ENCODE peak calls at places on chromosomes 16 and 17, in eight cellular contexts. One of them, this sample, is unnamed.

GRCh38 chr17:50079334-50080095 is 15.6 kb upstream of the PDK2 start:
- DNase-seq in psoas muscle: peak
- DNase-seq in adrenal gland: no peak
- DNase-seq in mammary epithelial cell: peak
- DNase-seq in thoracic aorta: no peak
- DNase-seq in CD4-positive, alpha-beta T cell: no peak
- DNase-seq in fibroblast of the aortic adventitia: no peak
- DNase-seq in RWPE1: no peak
- DNase-seq in this sample: peak

GRCh38 chr17:59762022-59762825 is 54.8 kb downstream of the VMP1 start:
- DNase-seq in CD4-positive, alpha-beta T cell: no peak
- DNase-seq in mammary epithelial cell: peak
- DNase-seq in fibroblast of the aortic adventitia: peak
- DNase-seq in adrenal gland: no peak
- DNase-seq in psoas muscle: no peak
- DNase-seq in RWPE1: peak
- DNase-seq in thoracic aorta: no peak
- DNase-seq in this sample: peak

GRCh38 chr17:83144421-83145357 is 65.3 kb downstream of the METRNL start:
- DNase-seq in mammary epithelial cell: no peak
- DNase-seq in psoas muscle: peak
- DNase-seq in fibroblast of the aortic adventitia: peak
- DNase-seq in thoracic aorta: no peak
- DNase-seq in CD4-positive, alpha-beta T cell: no peak
- DNase-seq in RWPE1: no peak
- DNase-seq in adrenal gland: no peak
- DNase-seq in this sample: no peak

GRCh38 chr17:50583636-50584035 is 23.1 kb downstream of the CACNA1G start:
- DNase-seq in thoracic aorta: no peak
- DNase-seq in CD4-positive, alpha-beta T cell: no peak
- DNase-seq in mammary epithelial cell: no peak
- DNase-seq in psoas muscle: no peak
- DNase-seq in RWPE1: no peak
- DNase-seq in fibroblast of the aortic adventitia: no peak
- DNase-seq in adrenal gland: no peak
- DNase-seq in this sample: no peak

GRCh38 chr16:31764103-31764502 is 109.5 kb upstream of the ZNF267 start:
- DNase-seq in mammary epithelial cell: no peak
- DNase-seq in fibroblast of the aortic adventitia: no peak
- DNase-seq in psoas muscle: no peak
- DNase-seq in adrenal gland: no peak
- DNase-seq in thoracic aorta: no peak
- DNase-seq in CD4-positive, alpha-beta T cell: no peak
- DNase-seq in RWPE1: no peak
- DNase-seq in this sample: no peak

GRCh38 chr17:56694825-56695224 is 101.3 kb downstream of the NOG start:
- DNase-seq in thoracic aorta: no peak
- DNase-seq in psoas muscle: no peak
- DNase-seq in CD4-positive, alpha-beta T cell: no peak
- DNase-seq in RWPE1: no peak
- DNase-seq in mammary epithelial cell: no peak
- DNase-seq in adrenal gland: no peak
- DNase-seq in fibroblast of the aortic adventitia: no peak
- DNase-seq in this sample: no peak

GRCh38 chr17:14301279-14301760 is 439 bp downstream of the HS3ST3B1 start:
- DNase-seq in adrenal gland: no peak
- DNase-seq in RWPE1: no peak
- DNase-seq in psoas muscle: no peak
- DNase-seq in mammary epithelial cell: no peak
- DNase-seq in fibroblast of the aortic adventitia: no peak
- DNase-seq in CD4-positive, alpha-beta T cell: peak
- DNase-seq in thoracic aorta: no peak
- DNase-seq in this sample: peak

GRCh38 chr16:30773826-30774225 is 11.7 kb downstream of the RNF40 start:
- DNase-seq in CD4-positive, alpha-beta T cell: no peak
- DNase-seq in fibroblast of the aortic adventitia: no peak
- DNase-seq in thoracic aorta: no peak
- DNase-seq in RWPE1: no peak
- DNase-seq in psoas muscle: no peak
- DNase-seq in adrenal gland: no peak
- DNase-seq in mammary epithelial cell: no peak
- DNase-seq in this sample: no peak

GRCh38 chr17:601462-602303 is 113.0 kb downstream of the VPS53 start:
- DNase-seq in adrenal gland: peak
- DNase-seq in thoracic aorta: no peak
- DNase-seq in fibroblast of the aortic adventitia: peak
- DNase-seq in psoas muscle: no peak
- DNase-seq in CD4-positive, alpha-beta T cell: no peak
- DNase-seq in mammary epithelial cell: no peak
- DNase-seq in RWPE1: no peak
- DNase-seq in this sample: no peak

GRCh38 chr16:649646-650045 is 481 bp downstream of the WDR90 start:
- DNase-seq in mammary epithelial cell: no peak
- DNase-seq in adrenal gland: no peak
- DNase-seq in thoracic aorta: no peak
- DNase-seq in psoas muscle: no peak
- DNase-seq in CD4-positive, alpha-beta T cell: no peak
- DNase-seq in fibroblast of the aortic adventitia: no peak
- DNase-seq in RWPE1: no peak
- DNase-seq in this sample: peak

GRCh38 chr17:30113213-30113612 is 3.4 kb upstream of the NSRP1 start:
- DNase-seq in CD4-positive, alpha-beta T cell: no peak
- DNase-seq in fibroblast of the aortic adventitia: peak
- DNase-seq in thoracic aorta: no peak
- DNase-seq in mammary epithelial cell: peak
- DNase-seq in psoas muscle: no peak
- DNase-seq in adrenal gland: no peak
- DNase-seq in RWPE1: no peak
- DNase-seq in this sample: peak

GRCh38 chr17:67855504-67856324 is 30.4 kb downstream of the BPTF start:
- DNase-seq in thoracic aorta: no peak
- DNase-seq in RWPE1: no peak
- DNase-seq in mammary epithelial cell: no peak
- DNase-seq in fibroblast of the aortic adventitia: no peak
- DNase-seq in psoas muscle: no peak
- DNase-seq in CD4-positive, alpha-beta T cell: no peak
- DNase-seq in adrenal gland: no peak
- DNase-seq in this sample: peak

GRCh38 chr16:51408357-51408756 is 257.3 kb upstream of the SALL1 start:
- DNase-seq in thoracic aorta: no peak
- DNase-seq in fibroblast of the aortic adventitia: peak
- DNase-seq in CD4-positive, alpha-beta T cell: no peak
- DNase-seq in RWPE1: peak
- DNase-seq in psoas muscle: no peak
- DNase-seq in adrenal gland: no peak
- DNase-seq in mammary epithelial cell: peak
- DNase-seq in this sample: no peak

GRCh38 chr16:79158337-79158736 is 442.2 kb downstream of the MAF start:
- DNase-seq in fibroblast of the aortic adventitia: no peak
- DNase-seq in mammary epithelial cell: no peak
- DNase-seq in adrenal gland: no peak
- DNase-seq in RWPE1: no peak
- DNase-seq in CD4-positive, alpha-beta T cell: no peak
- DNase-seq in psoas muscle: no peak
- DNase-seq in thoracic aorta: no peak
- DNase-seq in this sample: no peak
- TF ChIP-seq CTCF in fibroblast of the aortic adventitia: no peak
- TF ChIP-seq CTCF in mammary epithelial cell: no peak
- TF ChIP-seq CTCF in adrenal gland: no peak
- TF ChIP-seq CTCF in RWPE1: no peak
- TF ChIP-seq CTCF in CD4-positive, alpha-beta T cell: no peak
- TF ChIP-seq CTCF in psoas muscle: no peak
- TF ChIP-seq CTCF in thoracic aorta: no peak
- TF ChIP-seq CTCF in this sample: no peak

DNA sequence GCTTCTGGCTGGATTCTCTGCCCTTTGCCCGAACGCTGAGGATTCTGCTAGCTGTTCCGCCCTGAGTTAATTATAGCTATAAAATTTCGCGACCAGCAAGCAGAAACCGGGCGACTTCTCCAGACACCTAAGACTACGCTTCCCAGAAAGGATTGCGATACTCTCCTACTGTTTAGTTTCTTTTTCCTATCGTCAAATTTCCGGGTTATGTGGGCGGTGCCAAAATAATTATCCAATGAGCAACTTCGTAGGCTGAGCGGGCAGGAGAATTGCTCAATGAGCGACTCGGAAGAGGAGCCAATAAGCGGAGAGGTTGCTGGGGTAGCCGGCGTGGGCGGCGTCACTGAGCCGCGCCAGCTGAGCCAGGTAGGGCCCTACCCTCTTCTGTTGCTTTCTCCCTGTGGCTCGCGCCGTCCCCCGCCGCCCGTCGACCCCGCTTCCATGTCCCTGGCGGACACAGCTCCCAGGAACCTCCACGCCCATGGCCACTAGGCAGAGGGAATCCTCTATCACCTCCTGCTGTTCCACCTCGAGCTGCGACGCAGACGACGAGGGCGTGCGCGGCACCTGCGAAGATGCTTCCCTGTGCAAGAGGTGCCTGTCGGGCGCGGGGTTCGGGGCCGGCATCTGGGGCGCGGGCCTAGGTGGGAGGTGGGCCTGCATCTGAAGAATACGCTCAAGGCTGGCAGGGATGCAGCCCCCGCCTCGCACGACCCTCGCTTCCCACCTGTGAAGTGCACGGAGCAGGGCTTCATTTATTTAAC is at the start of gene LCMT1:
- DNase-seq in adrenal gland: peak
- DNase-seq in fibroblast of the aortic adventitia: peak
- DNase-seq in mammary epithelial cell: peak
- DNase-seq in RWPE1: peak
- DNase-seq in psoas muscle: peak
- DNase-seq in thoracic aorta: peak
- DNase-seq in CD4-positive, alpha-beta T cell: peak
- DNase-seq in this sample: peak
- TF ChIP-seq CTCF in adrenal gland: no peak
- TF ChIP-seq CTCF in fibroblast of the aortic adventitia: no peak
- TF ChIP-seq CTCF in mammary epithelial cell: no peak
- TF ChIP-seq CTCF in RWPE1: no peak
- TF ChIP-seq CTCF in psoas muscle: no peak
- TF ChIP-seq CTCF in thoracic aorta: no peak
- TF ChIP-seq CTCF in CD4-positive, alpha-beta T cell: no peak
- TF ChIP-seq CTCF in this sample: no peak

DNA sequence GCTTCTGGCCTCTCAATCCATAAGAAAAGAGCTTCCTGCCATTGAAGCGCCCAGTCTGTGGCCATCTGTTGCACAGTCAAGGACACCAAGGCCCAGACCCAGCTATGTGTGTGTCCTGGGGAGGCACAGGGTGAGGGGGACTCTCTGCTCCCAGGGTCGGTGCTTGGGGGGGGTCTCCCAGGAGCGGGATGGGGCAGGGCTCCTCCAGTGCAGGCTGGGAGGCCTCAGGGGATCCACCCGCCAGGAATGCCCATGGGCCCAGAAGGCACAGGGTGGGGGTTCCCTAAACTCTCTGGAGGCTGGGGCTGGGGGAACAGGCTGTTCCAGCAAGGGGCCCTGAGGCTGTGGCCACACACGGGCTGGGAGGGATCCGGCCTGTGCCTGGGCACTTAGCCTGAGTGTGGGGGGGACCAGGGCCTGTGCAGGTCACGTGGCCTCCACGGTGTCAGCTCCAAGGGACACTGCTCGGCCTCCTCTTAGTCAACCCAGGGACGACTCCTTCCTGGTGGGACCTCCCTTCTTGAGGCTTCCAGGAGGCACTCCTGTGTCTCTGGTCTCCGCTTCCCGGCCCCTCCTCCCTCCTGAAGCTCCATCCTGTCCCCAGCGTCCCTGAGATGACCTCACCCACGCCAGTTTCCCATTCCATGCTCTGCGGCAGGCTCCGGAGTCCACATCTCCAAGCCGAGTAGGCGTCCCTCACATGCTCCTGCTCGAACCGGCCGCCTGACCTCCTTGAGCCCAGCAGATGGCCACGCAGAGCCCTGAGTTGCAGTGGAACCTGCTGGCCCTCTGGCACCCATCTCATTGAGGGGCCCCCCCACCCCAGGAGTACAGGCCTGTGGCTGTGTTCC is 23.1 kb upstream of the BAHCC1 start:
- DNase-seq in RWPE1: no peak
- DNase-seq in mammary epithelial cell: no peak
- DNase-seq in CD4-positive, alpha-beta T cell: no peak
- DNase-seq in adrenal gland: peak
- DNase-seq in fibroblast of the aortic adventitia: peak
- DNase-seq in thoracic aorta: no peak
- DNase-seq in psoas muscle: peak
- DNase-seq in this sample: no peak
- TF ChIP-seq CTCF in RWPE1: peak
- TF ChIP-seq CTCF in mammary epithelial cell: peak
- TF ChIP-seq CTCF in CD4-positive, alpha-beta T cell: no peak
- TF ChIP-seq CTCF in adrenal gland: peak
- TF ChIP-seq CTCF in fibroblast of the aortic adventitia: peak
- TF ChIP-seq CTCF in thoracic aorta: peak
- TF ChIP-seq CTCF in psoas muscle: peak
- TF ChIP-seq CTCF in this sample: no peak

GRCh38 chr16:17328971-17329370 is 141.8 kb downstream of the XYLT1 start:
- DNase-seq in RWPE1: no peak
- DNase-seq in psoas muscle: no peak
- DNase-seq in mammary epithelial cell: no peak
- DNase-seq in CD4-positive, alpha-beta T cell: no peak
- DNase-seq in fibroblast of the aortic adventitia: peak
- DNase-seq in thoracic aorta: no peak
- DNase-seq in adrenal gland: peak
- DNase-seq in this sample: no peak

GRCh38 chr16:17329412-17329811 is 141.3 kb downstream of the XYLT1 start:
- DNase-seq in psoas muscle: no peak
- DNase-seq in RWPE1: no peak
- DNase-seq in adrenal gland: no peak
- DNase-seq in CD4-positive, alpha-beta T cell: no peak
- DNase-seq in thoracic aorta: no peak
- DNase-seq in fibroblast of the aortic adventitia: no peak
- DNase-seq in mammary epithelial cell: no peak
- DNase-seq in this sample: no peak

GRCh38 chr16:17331991-17332390 is 138.8 kb downstream of the XYLT1 start:
- DNase-seq in RWPE1: no peak
- DNase-seq in adrenal gland: no peak
- DNase-seq in mammary epithelial cell: no peak
- DNase-seq in fibroblast of the aortic adventitia: no peak
- DNase-seq in CD4-positive, alpha-beta T cell: no peak
- DNase-seq in thoracic aorta: no peak
- DNase-seq in psoas muscle: no peak
- DNase-seq in this sample: no peak

GRCh38 chr16:17331071-17331521 is 139.7 kb downstream of the XYLT1 start:
- DNase-seq in thoracic aorta: peak
- DNase-seq in RWPE1: no peak
- DNase-seq in psoas muscle: peak
- DNase-seq in mammary epithelial cell: no peak
- DNase-seq in adrenal gland: no peak
- DNase-seq in fibroblast of the aortic adventitia: peak
- DNase-seq in CD4-positive, alpha-beta T cell: no peak
- DNase-seq in this sample: no peak

GRCh38 chr16:17330019-17330570 is 140.7 kb downstream of the XYLT1 start:
- DNase-seq in psoas muscle: no peak
- DNase-seq in CD4-positive, alpha-beta T cell: no peak
- DNase-seq in mammary epithelial cell: no peak
- DNase-seq in thoracic aorta: no peak
- DNase-seq in adrenal gland: no peak
- DNase-seq in fibroblast of the aortic adventitia: no peak
- DNase-seq in RWPE1: no peak
- DNase-seq in this sample: no peak
- TF ChIP-seq CTCF in psoas muscle: no peak
- TF ChIP-seq CTCF in CD4-positive, alpha-beta T cell: no peak
- TF ChIP-seq CTCF in mammary epithelial cell: no peak
- TF ChIP-seq CTCF in thoracic aorta: no peak
- TF ChIP-seq CTCF in adrenal gland: no peak
- TF ChIP-seq CTCF in fibroblast of the aortic adventitia: no peak
- TF ChIP-seq CTCF in RWPE1: no peak
- TF ChIP-seq CTCF in this sample: no peak

GRCh38 chr16:56886826-56887225 is 21.8 kb downstream of the SLC12A3 start:
- DNase-seq in adrenal gland: no peak
- DNase-seq in CD4-positive, alpha-beta T cell: no peak
- DNase-seq in psoas muscle: no peak
- DNase-seq in fibroblast of the aortic adventitia: no peak
- DNase-seq in mammary epithelial cell: no peak
- DNase-seq in RWPE1: no peak
- DNase-seq in thoracic aorta: no peak
- DNase-seq in this sample: no peak
- TF ChIP-seq CTCF in adrenal gland: no peak
- TF ChIP-seq CTCF in CD4-positive, alpha-beta T cell: no peak
- TF ChIP-seq CTCF in psoas muscle: no peak
- TF ChIP-seq CTCF in fibroblast of the aortic adventitia: no peak
- TF ChIP-seq CTCF in mammary epithelial cell: no peak
- TF ChIP-seq CTCF in RWPE1: no peak
- TF ChIP-seq CTCF in thoracic aorta: no peak
- TF ChIP-seq CTCF in this sample: no peak

This sample was measured in activated CD8-positive, alpha-beta T cell treated with anti-CD3 and anti-CD28 coated beads for 36 hours.